ENCODE peak calls at places on chromosomes 5 and 9, in eight cellular contexts. O, L, D, T, J, I, X and E are unnamed samples.
A peak's percentile ranks its signal among the peaks of the same experiment; 100 is the strongest.

GRCh38 chr5:148397968-148398595 is 14.3 kb downstream of the FBXO38 start:
- DNase-seq in O (no peak), L (no peak), D (no peak), T (peak; percentile 17), J (no peak), I (no peak), X (no peak), E (no peak)

GRCh38 chr9:136059851-136060670 is 35.0 kb downstream of the NACC2 start:
- DNase-seq in O (peak; percentile 70), L (peak; percentile 7), D (no peak), T (no peak), J (no peak), I (peak; percentile 12), X (no peak), E (no peak)

GRCh38 chr5:76607353-76607871 is 15.8 kb downstream of the F2RL2 start:
- DNase-seq in O (no peak), L (no peak), D (no peak), T (no peak), J (no peak), I (no peak), X (no peak), E (no peak)

GRCh38 chr9:131402073-131402472 is 8.2 kb downstream of the PRRC2B start:
- DNase-seq in O (no peak), L (no peak), D (no peak), T (peak; percentile 44), J (no peak), I (no peak), X (no peak), E (no peak)

GRCh38 chr9:13520069-13520468 is 240.6 kb upstream of the MPDZ start:
- DNase-seq in O (no peak), L (no peak), D (no peak), T (no peak), J (no peak), I (no peak), X (no peak), E (no peak)

GRCh38 chr9:113582698-113583200 is 119.2 kb downstream of the RGS3 start:
- DNase-seq in O (no peak), L (no peak), D (no peak), T (no peak), J (no peak), I (no peak), X (no peak), E (no peak)

GRCh38 chr9:93896496-93897033 is 58.6 kb downstream of the BARX1 start:
- DNase-seq in O (no peak), L (no peak), D (no peak), T (no peak), J (no peak), I (no peak), X (no peak), E (no peak)

GRCh38 chr5:10562202-10563131 is 1.4 kb upstream of the ANKRD33B start:
- DNase-seq in O (no peak), L (no peak), D (no peak), T (no peak), J (no peak), I (no peak), X (peak; percentile 63), E (no peak)

GRCh38 chr5:131242728-131243255 is 21.1 kb upstream of the CDC42SE2 start:
- DNase-seq in O (no peak), L (no peak), D (no peak), T (peak; percentile 87), J (peak; percentile 26), I (no peak), X (no peak), E (no peak)

GRCh38 chr9:20623748-20624124 is 1.4 kb upstream of the MLLT3 start:
- DNase-seq in O (no peak), L (no peak), D (no peak), T (peak; percentile 23), J (no peak), I (no peak), X (no peak), E (no peak)

GRCh38 chr9:14304242-14304641 is 9.7 kb downstream of the NFIB start:
- DNase-seq in O (no peak), L (no peak), D (no peak), T (no peak), J (no peak), I (no peak), X (no peak), E (no peak)

GRCh38 chr5:83294246-83294645 is 177.3 kb upstream of the VCAN start:
- DNase-seq in O (no peak), L (no peak), D (no peak), T (no peak), J (no peak), I (no peak), X (no peak), E (no peak)

GRCh38 chr9:87874320-87874655 is 8.4 kb upstream of the SPATA31E1 start:
- DNase-seq in O (no peak), L (no peak), D (no peak), T (no peak), J (no peak), I (no peak), X (no peak), E (no peak)

GRCh38 chr9:83472221-83472665 is 66.0 kb downstream of the FRMD3 start:
- DNase-seq in O (no peak), L (no peak), D (peak; percentile 39), T (peak; percentile 18), J (no peak), I (peak; percentile 23), X (no peak), E (no peak)

GRCh38 chr9:36191290-36191645 is 547 bp downstream of the CLTA start:
- DNase-seq in O (no peak), L (no peak), D (no peak), T (no peak), J (peak; percentile 46), I (peak; percentile 41), X (peak; percentile 37), E (peak; percentile 58)

GRCh38 chr5:171336486-171337206 is 27.6 kb downstream of the TLX3 start:
- DNase-seq in O (no peak), L (no peak), D (no peak), T (peak; percentile 67), J (peak; percentile 73), I (no peak), X (no peak), E (no peak)

GRCh38 chr5:180852510-180852909 is 8.6 kb downstream of the ZFP62 start:
- DNase-seq in O (no peak), L (no peak), D (no peak), T (no peak), J (peak; percentile 63), I (no peak), X (no peak), E (no peak)
- H3K27ac ChIP-seq in O (no peak overlapping the region), L (no peak overlapping the region), D (no peak overlapping the region), T (no peak overlapping the region), J (no peak overlapping the region), I (peak overlapping the region; percentile 17), X (no peak overlapping the region), E (no peak overlapping the region)

GRCh38 chr9:92381780-92382179 is 22.6 kb downstream of the OGN start:
- DNase-seq in O (no peak), L (no peak), D (no peak), T (no peak), J (no peak), I (no peak), X (no peak), E (no peak)

GRCh38 chr9:92384373-92384772 is 20.0 kb downstream of the OGN start:
- DNase-seq in O (no peak), L (no peak), D (no peak), T (peak; percentile 57), J (peak; percentile 55), I (no peak), X (no peak), E (no peak)

GRCh38 chr9:92385474-92385873 is 18.9 kb downstream of the OGN start:
- DNase-seq in O (no peak), L (no peak), D (no peak), T (no peak), J (no peak), I (no peak), X (no peak), E (no peak)

GRCh38 chr9:92385953-92386352 is 18.4 kb downstream of the OGN start:
- DNase-seq in O (no peak), L (no peak), D (no peak), T (peak; percentile 92), J (no peak), I (no peak), X (no peak), E (no peak)

GRCh38 chr9:92385001-92385400 is 19.4 kb downstream of the OGN start:
- DNase-seq in O (no peak), L (no peak), D (no peak), T (no peak), J (peak; percentile 24), I (no peak), X (no peak), E (no peak)
- H3K27ac ChIP-seq in O (no peak overlapping the region), L (peak overlapping the region; percentile 83), D (peak overlapping the region; percentile 2), T (peak overlapping the region; percentile 91), J (no peak overlapping the region), I (peak overlapping the region; percentile 39), X (no peak overlapping the region), E (no peak overlapping the region)

GRCh38 chr9:101354143-101354764 is 30.6 kb downstream of the BAAT start:
- DNase-seq in O (no peak), L (no peak), D (no peak), T (peak; percentile 73), J (no peak), I (no peak), X (no peak), E (no peak)
- H3K27ac ChIP-seq in O (no peak overlapping the region), L (no peak overlapping the region), D (no peak overlapping the region), T (no peak overlapping the region), J (no peak overlapping the region), I (no peak overlapping the region), X (no peak overlapping the region), E (no peak overlapping the region)

DNA sequence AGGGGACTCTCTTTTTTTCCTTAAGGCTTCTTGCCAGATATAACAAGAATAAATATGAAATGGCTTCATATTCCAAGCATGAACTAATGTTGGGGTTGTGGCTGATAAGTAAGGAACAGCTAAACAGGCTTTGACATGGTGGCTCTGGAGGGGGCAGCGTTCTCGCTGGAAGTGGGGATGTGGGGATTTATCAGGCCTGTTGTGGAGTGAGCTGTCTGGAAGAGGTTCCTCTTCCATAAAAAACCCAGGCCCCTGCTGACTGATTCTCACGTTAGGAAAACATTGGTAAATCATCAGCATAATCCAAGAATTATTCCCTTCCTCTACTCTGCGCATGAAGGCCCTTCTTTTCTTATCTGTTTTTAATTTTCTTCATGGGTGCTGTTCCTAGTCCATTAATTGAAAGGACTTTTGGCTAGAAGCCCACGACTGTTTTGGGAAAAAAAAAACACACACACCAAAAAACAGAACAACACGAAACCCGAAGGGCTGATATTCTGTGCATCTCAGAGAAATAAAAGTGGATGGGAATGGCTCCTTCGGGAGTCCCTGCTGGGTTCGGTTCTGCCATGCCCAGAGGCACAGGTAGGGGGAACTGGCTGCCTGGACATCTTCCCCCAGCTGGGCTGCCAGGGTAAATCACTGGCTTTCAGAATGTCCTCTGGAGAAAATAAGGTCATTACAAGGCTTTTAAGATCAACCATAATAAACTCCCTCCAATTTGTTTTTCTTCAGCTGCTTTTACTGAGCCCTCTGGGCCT is 297.0 kb downstream of the SLIT3 start:
- DNase-seq in O (no peak), L (no peak), D (no peak), T (no peak), J (no peak), I (no peak), X (no peak), E (no peak)
- H3K27ac ChIP-seq in O (no peak overlapping the region), L (peak overlapping the region; percentile 22), D (peak overlapping the region; percentile 14), T (no peak overlapping the region), J (no peak overlapping the region), I (peak overlapping the region; percentile 62), X (no peak overlapping the region), E (no peak overlapping the region)

DNA sequence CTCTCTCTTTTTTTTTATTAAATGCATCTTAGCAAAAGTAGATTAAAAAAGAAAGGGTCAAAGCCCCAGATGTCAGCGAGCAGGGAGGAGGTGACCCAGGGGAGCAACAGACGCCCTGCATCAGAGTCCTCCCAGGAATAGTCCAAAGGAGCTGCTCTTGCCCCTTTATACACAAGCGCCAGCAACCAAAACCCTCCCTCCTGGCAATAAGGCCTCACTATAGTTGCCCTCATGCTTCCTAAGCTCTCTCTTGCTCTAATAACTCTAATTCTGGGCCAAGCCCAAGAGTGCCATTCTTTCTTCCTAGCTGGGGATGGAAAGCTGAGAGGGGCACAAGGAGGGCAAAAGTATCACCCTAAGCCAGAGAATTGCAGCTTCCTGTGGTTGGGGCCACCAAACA is 26.3 kb downstream of the PCDHGC5 start:
- DNase-seq in O (no peak), L (no peak), D (no peak), T (no peak), J (no peak), I (no peak), X (no peak), E (no peak)
- H3K27ac ChIP-seq in O (peak overlapping the region; percentile 97), L (peak overlapping the region; percentile 99), D (peak overlapping the region; percentile 94), T (peak overlapping the region; percentile 93), J (no peak overlapping the region), I (peak overlapping the region; percentile 90), X (peak overlapping the region; percentile 75), E (peak overlapping the region; percentile 90)